ENCODE peak calls at places on chromosomes 11 and 22, in eight cellular contexts. Y is stimulated activated naive CD4-positive, alpha-beta T cell; A is endothelial cell; W is EL; Z is NCI-H2081; P is choroid plexus epithelial cell; X is cardiac fibroblast; D is T follicular helper cell. I is an unnamed sample.

GRCh38 chr11:44096360-44097188 is 1.1 kb downstream of the EXT2 start:
- DNase-seq in Y (no peak), A (peak; percentile 29), W (peak; percentile 65), Z (no peak), P (no peak), X (peak; percentile 29), D (no peak), I (no peak)

GRCh38 chr11:12266943-12267342 is 110.4 kb upstream of the PARVA start:
- DNase-seq in Y (no peak), A (no peak), W (no peak), Z (no peak), P (no peak), X (no peak), D (no peak), I (no peak)

GRCh38 chr11:47314992-47315391 is 37.5 kb downstream of the MYBPC3 start:
- DNase-seq in Y (no peak), A (no peak), W (peak; percentile 67), Z (no peak), P (no peak), X (no peak), D (no peak), I (no peak)

GRCh38 chr11:19472679-19473078 is 231.9 kb upstream of the E2F8 start:
- DNase-seq in Y (no peak), A (no peak), W (no peak), Z (no peak), P (peak; percentile 55), X (peak; percentile 48), D (no peak), I (peak; percentile 32)

GRCh38 chr22:27420817-27421361 is 380.7 kb downstream of the MN1 start:
- DNase-seq in Y (no peak), A (no peak), W (peak; percentile 92), Z (peak; percentile 5), P (peak; percentile 90), X (peak; percentile 97), D (no peak), I (no peak)

GRCh38 chr22:39097098-39098020 is at the start of gene APOBEC3H:
- DNase-seq in Y (no peak), A (no peak), W (peak; percentile 47), Z (no peak), P (peak; percentile 10), X (peak; percentile 9), D (no peak), I (peak; percentile 24)

GRCh38 chr11:114348200-114349191 is 51.8 kb downstream of the C11orf71 start:
- DNase-seq in Y (no peak), A (peak; percentile 52), W (peak; percentile 82), Z (peak; percentile 70), P (peak; percentile 88), X (peak; percentile 85), D (no peak), I (peak; percentile 28)

GRCh38 chr22:25368271-25368670 is 148.8 kb downstream of the CRYBB2 start:
- DNase-seq in Y (no peak), A (no peak), W (peak; percentile 76), Z (no peak), P (peak; percentile 58), X (peak; percentile 60), D (no peak), I (no peak)

GRCh38 chr22:46866591-46866990 is 104.1 kb downstream of the TBC1D22A start:
- DNase-seq in Y (no peak), A (no peak), W (peak; percentile 96), Z (no peak), P (peak; percentile 91), X (peak; percentile 49), D (no peak), I (no peak)

GRCh38 chr11:77874206-77874605 is 53.3 kb downstream of the AAMDC start:
- DNase-seq in Y (no peak), A (no peak), W (no peak), Z (no peak), P (no peak), X (no peak), D (no peak), I (no peak)

GRCh38 chr22:45504703-45505341 is 2.1 kb downstream of the FBLN1 start:
- DNase-seq in Y (no peak), A (peak; percentile 31), W (peak; percentile 52), Z (no peak), P (peak; percentile 55), X (peak; percentile 80), D (no peak), I (peak; percentile 79)

GRCh38 chr11:14149683-14150082 is 187.2 kb downstream of the SPON1 start:
- DNase-seq in Y (no peak), A (no peak), W (no peak), Z (no peak), P (no peak), X (no peak), D (no peak), I (no peak)

GRCh38 chr11:86459002-86459385 is 84.3 kb downstream of the CCDC81 start:
- DNase-seq in Y (no peak), A (no peak), W (peak; percentile 51), Z (no peak), P (no peak), X (peak; percentile 50), D (no peak), I (no peak)

GRCh38 chr22:31615481-31615840 is 46.6 kb downstream of the PISD start:
- DNase-seq in Y (no peak), A (no peak), W (no peak), Z (no peak), P (no peak), X (no peak), D (no peak), I (no peak)

GRCh38 chr22:30903876-30904460 is 64.6 kb downstream of the MORC2 start:
- DNase-seq in Y (no peak), A (no peak), W (no peak), Z (no peak), P (no peak), X (no peak), D (no peak), I (peak; percentile 43)

GRCh38 chr11:3204141-3205015 is 14.2 kb downstream of the MRGPRG start:
- DNase-seq in Y (no peak), A (no peak), W (no peak), Z (no peak), P (no peak), X (no peak), D (no peak), I (no peak)

GRCh38 chr11:64864473-64865285 is 13.7 kb downstream of the EHD1 start:
- DNase-seq in Y (no peak), A (no peak), W (peak; percentile 97), Z (no peak), P (peak; percentile 89), X (peak; percentile 90), D (no peak), I (no peak)

GRCh38 chr11:128476729-128477128 is 110.6 kb downstream of the ETS1 start:
- DNase-seq in Y (peak; percentile 50), A (no peak), W (no peak), Z (no peak), P (peak; percentile 94), X (peak; percentile 78), D (peak; percentile 79), I (no peak)

GRCh38 chr11:94740975-94741707 is 27.0 kb upstream of the AMOTL1 start:
- DNase-seq in Y (no peak), A (peak; percentile 15), W (peak; percentile 79), Z (peak; percentile 66), P (peak; percentile 76), X (peak; percentile 58), D (no peak), I (peak; percentile 84)

GRCh38 chr11:73390601-73391565 is 14.7 kb downstream of the RELT start:
- DNase-seq in Y (no peak), A (no peak), W (no peak), Z (no peak), P (no peak), X (no peak), D (no peak), I (no peak)

GRCh38 chr22:47151064-47151463 is 388.6 kb downstream of the TBC1D22A start:
- DNase-seq in Y (no peak), A (no peak), W (no peak), Z (no peak), P (no peak), X (no peak), D (no peak), I (no peak)

GRCh38 chr22:21626735-21627469 is 2.9 kb downstream of the YDJC start:
- DNase-seq in Y (no peak), A (no peak), W (no peak), Z (no peak), P (no peak), X (no peak), D (no peak), I (peak; percentile 77)